ENCODE peak calls at places on chromosomes 1 and 21, in six cellular contexts. D is CD4-positive, alpha-beta memory T cell; T is GM12878; K is bronchial epithelial cell; J is GM12864; L is fibroblast of the aortic adventitia. F is an unnamed sample.

GRCh38 chr1:184416476-184416875 is 29.6 kb downstream of the C1orf21 start:
- DNase-seq in D (no peak), T (no peak), K (peak), J (no peak), L (no peak), F (no peak)

GRCh38 chr1:6554907-6555778 is at the start of gene TAS1R1:
- DNase-seq in D (no peak), T (no peak), K (no peak), J (no peak), L (peak), F (no peak)

GRCh38 chr1:213622365-213623087 is 365.2 kb upstream of the PROX1 start:
- DNase-seq in D (no peak), T (peak), K (no peak), J (peak), L (no peak), F (no peak)

GRCh38 chr1:116573388-116574100 is 2.7 kb upstream of the CD58 start:
- DNase-seq in D (no peak), T (no peak), K (no peak), J (no peak), L (peak), F (no peak)

GRCh38 chr21:31110430-31110829 is 72.2 kb upstream of the KRTAP19-8 start:
- DNase-seq in D (no peak), T (no peak), K (no peak), J (no peak), L (no peak), F (no peak)

GRCh38 chr1:213179784-213180183 is 128.7 kb downstream of the RPS6KC1 start:
- DNase-seq in D (no peak), T (no peak), K (no peak), J (no peak), L (no peak), F (no peak)

GRCh38 chr1:247558275-247558674 is 9.3 kb downstream of the GCSAML start:
- DNase-seq in D (no peak), T (no peak), K (no peak), J (no peak), L (no peak), F (no peak)

GRCh38 chr1:79364896-79365295 is 358.4 kb upstream of the ADGRL4 start:
- DNase-seq in D (no peak), T (no peak), K (no peak), J (no peak), L (peak), F (no peak)

GRCh38 chr1:106944721-106945120 is 111.8 kb upstream of the PRMT6 start:
- DNase-seq in D (no peak), T (no peak), K (peak), J (no peak), L (no peak), F (peak)

GRCh38 chr1:207868252-207868768 is 42.6 kb downstream of the CD34 start:
- DNase-seq in D (peak), T (no peak), K (no peak), J (no peak), L (peak), F (no peak)

GRCh38 chr21:43731891-43732711 is 13.2 kb downstream of the PDXK start:
- DNase-seq in D (no peak), T (no peak), K (no peak), J (no peak), L (peak), F (no peak)

GRCh38 chr1:161069731-161070270 is at the start of gene ARHGAP30:
- DNase-seq in D (peak), T (peak), K (no peak), J (peak), L (no peak), F (peak)

GRCh38 chr1:8047112-8047511 is 21.0 kb upstream of the ERRFI1 start:
- DNase-seq in D (no peak), T (no peak), K (peak), J (no peak), L (peak), F (no peak)

GRCh38 chr1:235703516-235703915 is 53.9 kb upstream of the GNG4 start:
- DNase-seq in D (no peak), T (no peak), K (peak), J (no peak), L (peak), F (no peak)

GRCh38 chr1:225896937-225897549 is 8.1 kb upstream of the LEFTY1 start:
- DNase-seq in D (peak), T (peak), K (peak), J (peak), L (no peak), F (peak)

GRCh38 chr1:28365864-28366263 is 3.7 kb upstream of the PHACTR4 start:
- DNase-seq in D (peak), T (no peak), K (peak), J (no peak), L (no peak), F (no peak)

GRCh38 chr1:58290685-58291372 is 255.7 kb downstream of the OMA1 start:
- DNase-seq in D (no peak), T (no peak), K (peak), J (no peak), L (peak), F (peak)

GRCh38 chr1:223652436-223652901 is 13.0 kb downstream of the CAPN8 start:
- DNase-seq in D (no peak), T (no peak), K (peak), J (no peak), L (no peak), F (peak)

GRCh38 chr1:18955442-18956188 is 861 bp downstream of the IFFO2 start:
- DNase-seq in D (peak), T (no peak), K (no peak), J (no peak), L (no peak), F (peak)

GRCh38 chr1:20237646-20238045 is 51.3 kb upstream of the PLA2G2C start:
- DNase-seq in D (no peak), T (no peak), K (no peak), J (no peak), L (no peak), F (no peak)

GRCh38 chr1:234683856-234684632 is 74.1 kb upstream of the IRF2BP2 start:
- DNase-seq in D (no peak), T (no peak), K (peak), J (no peak), L (peak), F (peak)
- H3K4me3 ChIP-seq in D (no peak), T (no peak), K (no peak), J (no peak), L (no peak), F (no peak)

GRCh38 chr1:76281306-76281705 is 206.8 kb downstream of the ST6GALNAC3 start:
- DNase-seq in D (no peak), T (no peak), K (no peak), J (no peak), L (no peak), F (no peak)
- H3K4me3 ChIP-seq in D (no peak), T (no peak), K (no peak), J (no peak), L (no peak), F (no peak)

GRCh38 chr1:199510314-199510713 is 517.2 kb upstream of the NR5A2 start:
- DNase-seq in D (no peak), T (peak), K (no peak), J (peak), L (no peak), F (no peak)
- H3K4me3 ChIP-seq in D (no peak), T (no peak), K (no peak), J (no peak), L (no peak), F (no peak)

GRCh38 chr21:18661842-18662241 is 258.3 kb upstream of the TMPRSS15 start:
- DNase-seq in D (no peak), T (no peak), K (no peak), J (no peak), L (no peak), F (peak)

DNA sequence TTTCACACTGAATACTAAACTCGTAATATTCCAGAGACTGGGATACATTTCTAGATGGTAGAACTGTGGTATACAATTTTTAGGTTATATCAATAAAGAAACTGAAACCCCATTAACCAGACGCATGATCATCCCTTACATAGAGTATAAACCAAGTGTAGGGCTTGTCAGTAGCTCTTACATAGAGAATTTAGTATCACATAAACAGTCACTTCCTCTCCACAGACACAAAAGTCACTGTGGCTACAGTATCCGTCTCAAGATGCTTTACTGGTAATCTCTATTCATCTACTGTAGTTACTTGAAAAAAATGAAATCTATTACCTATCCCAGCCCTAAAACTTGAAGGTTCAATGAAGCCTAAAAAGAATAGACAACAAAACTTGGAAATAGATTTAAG is 252.3 kb upstream of the TMPRSS15 start:
- DNase-seq in D (no peak), T (no peak), K (no peak), J (no peak), L (no peak), F (no peak)
- H3K4me3 ChIP-seq in D (no peak), T (no peak), K (no peak), J (no peak), L (no peak), F (no peak)

GRCh38 chr21:38092033-38092432 is 164.8 kb upstream of the KCNJ15 start:
- DNase-seq in D (no peak), T (no peak), K (no peak), J (no peak), L (no peak), F (no peak)
- H3K4me3 ChIP-seq in D (no peak), T (no peak), K (no peak), J (no peak), L (no peak), F (no peak)

GRCh38 chr1:157646144-157646543 is 48.3 kb upstream of the FCRL4 start:
- DNase-seq in D (no peak), T (no peak), K (no peak), J (no peak), L (no peak), F (no peak)
- H3K4me3 ChIP-seq in D (no peak), T (no peak), K (no peak), J (no peak), L (no peak), F (no peak)

GRCh38 chr1:61337981-61338848 is 255.9 kb downstream of the NFIA start:
- DNase-seq in D (no peak), T (no peak), K (peak), J (no peak), L (peak), F (peak)
- H3K4me3 ChIP-seq in D (no peak), T (no peak), K (peak), J (no peak), L (peak), F (no peak)

DNA sequence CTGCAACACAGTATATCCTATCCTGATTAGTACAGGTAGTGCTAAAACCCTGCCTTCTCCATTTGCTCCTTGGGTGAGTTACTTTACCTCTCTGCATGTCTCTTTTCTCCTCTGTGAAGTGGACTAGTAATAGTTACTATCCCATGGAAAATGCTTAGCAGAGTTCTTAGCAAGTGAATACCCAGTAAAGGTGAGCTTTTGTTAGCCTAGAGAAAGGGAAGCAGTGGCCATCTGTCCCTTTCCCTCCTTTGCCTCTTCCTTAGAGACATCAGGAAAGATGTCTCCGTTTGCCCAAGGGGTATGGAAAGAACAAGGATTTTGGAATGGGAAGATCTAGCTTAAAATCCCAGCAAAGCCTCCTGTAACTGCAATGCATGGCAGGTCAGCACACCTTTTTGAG is 77.4 kb upstream of the CD1D start:
- DNase-seq in D (no peak), T (no peak), K (no peak), J (no peak), L (no peak), F (no peak)
- H3K4me3 ChIP-seq in D (no peak), T (no peak), K (no peak), J (no peak), L (no peak), F (no peak)

DNA sequence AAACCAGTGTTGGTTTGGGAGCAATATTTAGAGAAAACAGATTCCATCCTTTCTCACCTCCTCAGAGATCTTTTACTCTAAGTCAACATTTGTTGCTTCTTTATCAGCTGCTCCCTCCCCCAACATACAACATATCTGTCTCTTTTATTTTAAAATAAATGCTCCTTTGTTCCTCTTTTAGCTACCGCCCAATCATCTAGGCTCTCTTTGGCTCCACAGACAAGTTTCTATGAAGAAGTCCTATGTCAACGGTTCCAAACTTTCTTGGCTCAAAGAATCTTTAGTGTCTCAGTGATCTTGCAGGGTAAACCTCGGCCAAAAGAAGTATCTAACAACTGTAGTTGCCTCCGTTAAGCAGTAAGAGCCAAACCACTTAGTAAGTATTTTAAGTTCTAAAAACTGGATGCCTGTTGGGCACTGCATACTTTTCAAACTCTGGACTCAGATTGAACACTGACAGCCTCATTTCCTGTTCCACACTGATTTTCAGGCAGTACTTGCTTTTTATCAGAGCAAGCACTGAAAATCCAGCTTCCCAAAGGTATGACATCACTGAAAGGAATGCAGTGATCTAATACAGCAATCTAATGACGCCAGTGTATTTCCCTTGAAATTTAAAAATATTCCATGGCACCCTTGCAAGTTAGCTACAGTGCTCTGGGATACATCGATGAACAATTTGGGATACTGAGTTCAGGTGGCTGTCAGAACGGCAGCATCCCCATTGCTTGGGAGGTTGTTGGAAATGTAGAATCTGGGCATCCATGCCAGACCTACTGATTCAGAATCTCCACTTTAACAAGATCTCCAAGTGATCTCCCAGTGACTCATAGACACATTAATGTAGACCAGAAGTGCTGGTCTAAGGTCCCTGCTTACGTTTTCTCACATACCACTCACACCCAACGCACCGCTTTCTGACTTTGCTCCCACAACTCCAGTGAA is 26.8 kb downstream of the EGLN1 start:
- DNase-seq in D (no peak), T (no peak), K (peak), J (no peak), L (peak), F (peak)
- H3K4me3 ChIP-seq in D (no peak), T (no peak), K (no peak), J (no peak), L (peak), F (no peak)

F was measured in mesendoderm.